ENCODE peak calls at places on chromosomes 7 and 10, in six cellular contexts. Y is pancreas, F is T-helper 9 cell, N is amniotic epithelial cell, W is NCI-H187, R is EL. Z is an unnamed sample.

GRCh38 chr7:131557521-131558385 is 1.3 kb upstream of the PODXL start:
- DNase-seq in Y (peak), F (no peak), N (no peak), W (no peak), R (no peak), Z (peak)

GRCh38 chr10:24465899-24466615 is 257.1 kb downstream of the KIAA1217 start:
- DNase-seq in Y (no peak), F (peak), N (peak), W (no peak), R (peak), Z (no peak)

GRCh38 chr10:122531935-122532334 is 28.6 kb upstream of the DMBT1 start:
- DNase-seq in Y (no peak), F (no peak), N (no peak), W (no peak), R (no peak), Z (no peak)

GRCh38 chr7:4725014-4725951 is 43.2 kb downstream of the FOXK1 start:
- DNase-seq in Y (peak), F (peak), N (peak), W (no peak), R (peak), Z (peak)

GRCh38 chr10:86117051-86117450 is 249.5 kb downstream of the GRID1 start:
- DNase-seq in Y (no peak), F (no peak), N (no peak), W (no peak), R (no peak), Z (no peak)

GRCh38 chr10:78231930-78232329 is 198.3 kb downstream of the RPS24 start:
- DNase-seq in Y (no peak), F (no peak), N (no peak), W (no peak), R (no peak), Z (peak)

GRCh38 chr10:132585732-132586722 is 48.4 kb downstream of the INPP5A start:
- DNase-seq in Y (no peak), F (no peak), N (no peak), W (no peak), R (no peak), Z (no peak)

GRCh38 chr7:134480730-134481129 is 21.8 kb upstream of the AKR1B1 start:
- DNase-seq in Y (no peak), F (no peak), N (no peak), W (no peak), R (peak), Z (peak)

GRCh38 chr10:52368725-52369124 is 54.6 kb downstream of the DKK1 start:
- DNase-seq in Y (no peak), F (no peak), N (no peak), W (no peak), R (no peak), Z (peak)

GRCh38 chr7:95608344-95609173 is 12.2 kb upstream of the PDK4 start:
- DNase-seq in Y (peak), F (no peak), N (peak), W (no peak), R (peak), Z (peak)